ENCODE peak calls at places on chromosomes 3 and 15, in five cellular contexts. One of them, this sample, is unnamed.

GRCh38 chr3:149180057-149180573 is 41.5 kb downstream of the CP start:
- DNase-seq in HCT116: peak; percentile 75
- DNase-seq in lung: peak; percentile 85
- DNase-seq in stomach: peak; percentile 44
- DNase-seq in Panc1: peak; percentile 98
- DNase-seq in this sample: peak; percentile 99

GRCh38 chr3:179323197-179323901 is 518 bp downstream of the ZNF639 start:
- DNase-seq in HCT116: no peak
- DNase-seq in lung: peak; percentile 71
- DNase-seq in stomach: peak; percentile 65
- DNase-seq in Panc1: no peak
- DNase-seq in this sample: peak; percentile 75

GRCh38 chr3:143849854-143850549 is 1.7 kb upstream of the SLC9A9 start:
- DNase-seq in HCT116: no peak
- DNase-seq in lung: no peak
- DNase-seq in stomach: no peak
- DNase-seq in Panc1: no peak
- DNase-seq in this sample: peak; percentile 92

GRCh38 chr15:40871749-40872617 is 2.1 kb downstream of the RHOV start:
- DNase-seq in HCT116: no peak
- DNase-seq in lung: peak; percentile 59
- DNase-seq in stomach: peak; percentile 85
- DNase-seq in Panc1: no peak
- DNase-seq in this sample: no peak

GRCh38 chr15:97141360-97141759 is 810.9 kb downstream of the NR2F2 start:
- DNase-seq in HCT116: no peak
- DNase-seq in lung: no peak
- DNase-seq in stomach: no peak
- DNase-seq in Panc1: no peak
- DNase-seq in this sample: no peak

GRCh38 chr3:13644341-13645082 is 95.6 kb downstream of the FBLN2 start:
- DNase-seq in HCT116: no peak
- DNase-seq in lung: no peak
- DNase-seq in stomach: no peak
- DNase-seq in Panc1: no peak
- DNase-seq in this sample: peak; percentile 52

GRCh38 chr3:19105826-19106225 is 42.5 kb upstream of the KCNH8 start:
- DNase-seq in HCT116: no peak
- DNase-seq in lung: no peak
- DNase-seq in stomach: no peak
- DNase-seq in Panc1: no peak
- DNase-seq in this sample: no peak

GRCh38 chr3:131716943-131717342 is 214.2 kb upstream of the MRPL3 start:
- DNase-seq in HCT116: no peak
- DNase-seq in lung: no peak
- DNase-seq in stomach: no peak
- DNase-seq in Panc1: no peak
- DNase-seq in this sample: no peak

DNA sequence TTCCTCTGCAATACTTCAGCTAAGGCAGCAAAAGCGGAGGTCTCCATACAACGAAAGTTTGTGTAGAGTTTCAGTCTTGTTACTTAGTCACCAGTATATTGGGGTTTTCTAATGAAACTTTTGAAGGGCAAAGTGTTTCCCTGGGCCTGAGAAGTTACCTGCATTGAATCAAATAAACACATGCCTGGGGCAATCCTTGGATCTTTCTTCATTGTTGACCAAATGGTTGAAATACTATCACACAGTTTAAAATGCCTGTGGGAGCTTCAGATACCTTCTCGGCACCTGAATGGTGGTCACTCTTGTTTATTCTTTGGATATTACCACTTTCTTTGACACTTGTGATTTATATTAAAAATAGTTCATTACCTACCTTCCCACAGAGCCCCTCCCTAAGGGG is 988 bp upstream of the CHSY1 start:
- DNase-seq in HCT116: no peak
- DNase-seq in lung: no peak
- DNase-seq in stomach: no peak
- DNase-seq in Panc1: no peak
- DNase-seq in this sample: no peak
- H3K4me3 ChIP-seq in HCT116: peak overlapping the region; percentile 72
- H3K4me3 ChIP-seq in lung: no peak overlapping the region
- H3K4me3 ChIP-seq in stomach: peak overlapping the region; percentile 76
- H3K4me3 ChIP-seq in Panc1: peak overlapping the region; percentile 83
- H3K4me3 ChIP-seq in this sample: peak overlapping the region; percentile 83

DNA sequence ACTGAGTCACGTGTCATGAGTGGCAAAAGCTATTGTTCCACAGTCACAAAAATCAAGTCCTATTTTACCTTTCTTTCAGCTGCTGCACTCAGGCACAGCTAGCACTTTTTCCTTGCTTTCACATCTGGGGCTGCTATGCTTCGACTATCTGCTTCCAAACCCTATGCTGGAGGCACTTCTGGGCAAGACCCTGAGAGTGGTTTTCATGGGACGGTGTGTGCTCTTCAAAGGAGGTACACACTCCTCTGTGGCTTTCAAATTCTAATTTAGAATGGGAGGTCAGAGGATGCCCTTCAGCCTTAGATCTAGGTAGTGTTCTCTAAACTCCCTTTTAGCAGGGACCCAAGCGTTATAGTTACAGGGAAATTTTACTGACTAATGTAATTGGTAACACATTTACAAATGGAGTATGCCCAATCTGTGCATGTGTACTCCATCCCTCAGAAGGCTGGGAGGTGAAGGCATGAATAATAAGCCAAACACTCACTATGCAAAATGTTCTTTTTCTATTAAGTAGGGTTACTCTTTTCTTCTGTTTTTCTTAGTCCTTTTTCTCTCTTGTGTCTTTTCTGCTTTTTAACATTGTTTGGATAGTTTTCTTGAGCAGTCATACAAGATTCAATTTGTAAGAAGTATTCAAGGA is 188.3 kb downstream of the LSAMP start:
- DNase-seq in HCT116: no peak
- DNase-seq in lung: no peak
- DNase-seq in stomach: no peak
- DNase-seq in Panc1: no peak
- DNase-seq in this sample: no peak
- TF ChIP-seq CTCF in HCT116: no peak
- TF ChIP-seq CTCF in lung: no peak
- TF ChIP-seq CTCF in stomach: no peak
- TF ChIP-seq CTCF in Panc1: no peak
- TF ChIP-seq CTCF in this sample: no peak

GRCh38 chr15:81291916-81292424 is 32.0 kb downstream of the STARD5 start:
- DNase-seq in HCT116: no peak
- DNase-seq in lung: no peak
- DNase-seq in stomach: no peak
- DNase-seq in Panc1: no peak
- DNase-seq in this sample: no peak

GRCh38 chr15:81294501-81294850 is 29.5 kb downstream of the STARD5 start:
- DNase-seq in HCT116: no peak
- DNase-seq in lung: no peak
- DNase-seq in stomach: no peak
- DNase-seq in Panc1: no peak
- DNase-seq in this sample: no peak

GRCh38 chr15:81293728-81294500 is 30.0 kb downstream of the STARD5 start:
- DNase-seq in HCT116: no peak
- DNase-seq in lung: no peak
- DNase-seq in stomach: peak; percentile 42
- DNase-seq in Panc1: no peak
- DNase-seq in this sample: no peak

GRCh38 chr15:81289910-81290309 is 34.0 kb downstream of the STARD5 start:
- DNase-seq in HCT116: no peak
- DNase-seq in lung: no peak
- DNase-seq in stomach: no peak
- DNase-seq in Panc1: no peak
- DNase-seq in this sample: no peak

DNA sequence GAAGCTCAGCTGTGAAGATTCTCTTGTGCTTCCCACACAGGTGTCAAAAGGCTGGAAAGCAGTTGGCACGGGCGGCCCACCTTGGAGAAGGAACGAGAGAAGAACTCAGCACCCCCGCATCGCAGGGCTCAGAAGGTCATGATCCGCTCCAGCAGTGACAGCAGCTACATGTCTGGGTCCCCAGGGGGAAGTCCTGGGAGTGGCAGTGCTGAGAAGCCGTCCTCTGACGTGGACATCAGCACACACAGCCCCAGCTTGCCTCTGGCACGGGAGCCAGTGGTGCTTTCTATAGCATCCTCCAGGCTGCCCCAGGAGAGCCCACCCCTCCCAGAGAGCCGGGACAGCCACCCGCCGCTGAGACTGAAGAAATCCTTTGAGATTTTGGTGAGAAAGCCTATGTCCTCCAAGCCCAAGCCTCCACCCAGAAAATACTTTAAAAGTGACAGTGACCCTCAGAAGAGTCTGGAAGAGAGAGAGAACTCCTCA is 31.4 kb downstream of the STARD5 start:
- DNase-seq in HCT116: no peak
- DNase-seq in lung: no peak
- DNase-seq in stomach: no peak
- DNase-seq in Panc1: no peak
- DNase-seq in this sample: no peak
- H3K4me3 ChIP-seq in HCT116: no peak overlapping the region
- H3K4me3 ChIP-seq in lung: no peak overlapping the region
- H3K4me3 ChIP-seq in stomach: no peak overlapping the region
- H3K4me3 ChIP-seq in Panc1: no peak overlapping the region
- H3K4me3 ChIP-seq in this sample: no peak overlapping the region

DNA sequence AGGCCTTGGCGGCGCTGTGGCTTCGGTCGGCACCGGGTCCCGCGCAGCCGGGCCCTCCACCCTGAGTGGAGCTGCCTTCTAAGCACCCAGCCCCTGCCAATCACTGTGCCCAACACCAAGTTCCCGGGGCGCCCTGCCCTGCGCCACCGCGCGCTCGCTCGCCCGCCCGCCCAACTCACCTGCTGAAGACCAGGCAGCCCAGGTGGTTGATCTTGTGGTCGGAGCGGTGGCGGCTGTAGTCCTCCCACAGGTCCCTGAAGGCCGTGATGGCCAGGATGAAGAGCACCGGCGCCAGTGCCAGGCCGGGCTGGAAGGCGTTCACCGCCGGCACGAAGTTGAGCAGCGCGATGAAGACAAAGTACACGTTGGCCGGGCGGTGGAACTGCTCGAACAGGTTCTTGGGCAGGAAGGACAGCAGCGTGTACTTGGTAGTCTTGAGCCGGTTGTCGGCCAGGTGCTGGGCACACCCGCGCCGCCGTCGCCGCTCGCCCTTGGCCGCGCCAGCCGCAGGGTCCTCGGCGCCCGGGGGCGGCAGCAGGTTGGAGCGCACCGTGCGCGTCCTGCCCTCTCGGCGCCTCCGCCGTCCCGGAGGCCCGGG is 559 bp downstream of the ATP10A start:
- DNase-seq in HCT116: no peak
- DNase-seq in lung: peak; percentile 55
- DNase-seq in stomach: peak; percentile 36
- DNase-seq in Panc1: no peak
- DNase-seq in this sample: no peak
- TF ChIP-seq CTCF in HCT116: no peak
- TF ChIP-seq CTCF in lung: no peak
- TF ChIP-seq CTCF in stomach: no peak
- TF ChIP-seq CTCF in Panc1: no peak
- TF ChIP-seq CTCF in this sample: no peak

DNA sequence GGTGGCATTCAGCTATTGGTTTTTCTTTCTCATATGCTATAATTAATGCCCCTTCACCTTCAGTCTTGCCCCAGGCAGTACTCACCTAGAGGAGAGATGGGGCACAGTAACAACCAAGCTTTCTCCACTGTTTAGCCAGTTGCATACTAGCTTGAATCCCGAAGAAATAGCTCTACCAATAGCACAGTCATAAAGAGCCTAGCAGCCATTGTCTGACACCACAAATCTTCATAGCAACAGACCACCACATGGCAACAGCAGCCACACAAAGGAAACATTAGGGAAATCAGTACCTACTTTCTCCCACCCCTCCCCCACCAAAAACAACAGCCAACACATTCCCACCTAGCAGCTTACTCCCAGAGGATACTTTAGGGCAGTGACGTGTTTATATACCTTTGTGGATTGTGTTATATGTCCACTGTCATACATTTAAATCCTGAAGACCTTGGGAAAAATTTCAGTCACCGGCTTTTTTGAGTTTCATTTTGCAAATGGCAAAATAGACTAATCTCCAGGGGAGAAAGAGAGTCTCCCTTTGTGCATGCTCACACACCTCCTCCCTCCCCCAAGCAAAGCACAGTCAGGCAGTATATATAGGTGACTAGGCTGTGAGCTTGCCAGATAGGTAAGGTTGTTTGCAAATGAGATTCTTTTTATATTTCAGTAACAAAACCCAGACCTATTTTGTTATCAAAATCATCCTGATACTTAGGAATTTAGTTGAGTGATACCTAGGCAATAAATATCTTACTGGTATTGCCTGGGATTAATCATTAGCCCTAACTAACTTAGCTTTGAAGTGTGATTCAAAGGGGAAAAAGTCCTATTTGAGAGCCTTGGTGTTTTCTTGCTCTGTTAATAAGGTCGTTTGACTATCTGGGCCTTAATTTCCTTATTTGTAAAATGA is 140.6 kb downstream of the RBPMS2 start:
- DNase-seq in HCT116: no peak
- DNase-seq in lung: no peak
- DNase-seq in stomach: no peak
- DNase-seq in Panc1: no peak
- DNase-seq in this sample: no peak
- H3K4me3 ChIP-seq in HCT116: no peak overlapping the region
- H3K4me3 ChIP-seq in lung: no peak overlapping the region
- H3K4me3 ChIP-seq in stomach: no peak overlapping the region
- H3K4me3 ChIP-seq in Panc1: no peak overlapping the region
- H3K4me3 ChIP-seq in this sample: no peak overlapping the region

DNA sequence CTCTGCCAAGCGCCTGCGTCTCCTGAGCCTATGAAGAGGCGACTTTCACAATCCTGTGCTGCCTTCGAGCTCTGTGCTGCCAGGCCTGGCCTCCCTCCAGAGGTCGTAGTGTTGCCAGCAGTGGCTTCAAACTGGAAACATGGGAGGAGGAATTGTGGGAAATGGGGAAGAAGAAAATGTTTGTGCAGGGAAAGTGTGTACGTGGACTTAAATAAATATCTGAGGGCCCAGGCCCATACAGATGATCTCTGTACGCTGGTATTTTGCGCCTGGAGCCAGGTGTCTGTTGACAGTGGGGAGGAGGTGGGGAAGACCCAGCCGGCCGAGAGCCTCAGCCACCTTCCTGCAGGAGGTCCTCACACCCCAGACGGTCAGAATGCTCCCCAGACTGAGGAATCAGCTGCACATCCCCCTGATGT is 44.6 kb downstream of the ZBTB38 start:
- DNase-seq in HCT116: no peak
- DNase-seq in lung: peak; percentile 89
- DNase-seq in stomach: peak; percentile 93
- DNase-seq in Panc1: no peak
- DNase-seq in this sample: peak; percentile 80
- TF ChIP-seq CTCF in HCT116: no peak
- TF ChIP-seq CTCF in lung: no peak
- TF ChIP-seq CTCF in stomach: no peak
- TF ChIP-seq CTCF in Panc1: no peak
- TF ChIP-seq CTCF in this sample: no peak

GRCh38 chr15:25965326-25965725 is 102.2 kb upstream of the ATP10A start:
- DNase-seq in HCT116: no peak
- DNase-seq in lung: no peak
- DNase-seq in stomach: no peak
- DNase-seq in Panc1: no peak
- DNase-seq in this sample: no peak

GRCh38 chr15:25954398-25954797 is 91.3 kb upstream of the ATP10A start:
- DNase-seq in HCT116: no peak
- DNase-seq in lung: no peak
- DNase-seq in stomach: no peak
- DNase-seq in Panc1: no peak
- DNase-seq in this sample: no peak

GRCh38 chr15:25960273-25960672 is 97.1 kb upstream of the ATP10A start:
- DNase-seq in HCT116: no peak
- DNase-seq in lung: no peak
- DNase-seq in stomach: no peak
- DNase-seq in Panc1: no peak
- DNase-seq in this sample: no peak
- H3K4me3 ChIP-seq in HCT116: no peak overlapping the region
- H3K4me3 ChIP-seq in lung: no peak overlapping the region
- H3K4me3 ChIP-seq in stomach: no peak overlapping the region
- H3K4me3 ChIP-seq in Panc1: no peak overlapping the region
- H3K4me3 ChIP-seq in this sample: no peak overlapping the region

This sample was measured in choroid plexus epithelial cell.